ENCODE peak calls at places on chromosome 21, in six cellular contexts. A is K562, F is HepG2, X is A549, E is GM12878, O is GM23338. K is an unnamed sample.

GRCh38 chr21:46057111-46057709 is 40.7 kb upstream of the COL6A2 start:
- DNase-seq in F (no peak), A (no peak), X (no peak), E (no peak), O (no peak), K (no peak)

GRCh38 chr21:44529503-44530125 is 10.4 kb downstream of the KRTAP10-1 start:
- DNase-seq in A (no peak), O (no peak), F (no peak), E (no peak), X (no peak), K (no peak)

GRCh38 chr21:44286716-44287632 is 1.3 kb downstream of the AIRE start:
- DNase-seq in F (no peak), X (no peak), E (no peak), A (no peak), O (no peak), K (no peak)

GRCh38 chr21:44255519-44255981 is 6.1 kb downstream of the DNMT3L start:
- DNase-seq in X (no peak), F (no peak), E (no peak), O (no peak), A (no peak), K (no peak)

GRCh38 chr21:27083144-27083543 is 116.3 kb upstream of the ADAMTS5 start:
- DNase-seq in F (no peak), A (no peak), E (no peak), X (no peak), O (no peak), K (no peak)

GRCh38 chr21:45891388-45892155 is 90.0 kb upstream of the COL6A1 start:
- DNase-seq in F (no peak), E (no peak), O (no peak), X (no peak), A (no peak), K (no peak)

GRCh38 chr21:45355573-45355972 is 49.4 kb upstream of the COL18A1 start:
- DNase-seq in A (no peak), X (no peak), F (no peak), E (no peak), O (no peak), K (no peak)

GRCh38 chr21:14491269-14491681 is 54.8 kb downstream of the SAMSN1 start:
- DNase-seq in O (no peak), A (peak; percentile 65), X (no peak), F (no peak), E (no peak), K (no peak)

GRCh38 chr21:45592208-45592619 is 50.0 kb upstream of the SLC19A1 start:
- DNase-seq in A (peak; percentile 80), X (no peak), E (peak; percentile 73), O (no peak), F (no peak), K (peak; percentile 21)

GRCh38 chr21:43934716-43935705 is 70.0 kb downstream of the AGPAT3 start:
- DNase-seq in E (no peak), X (no peak), F (no peak), A (no peak), O (no peak), K (no peak)

GRCh38 chr21:43884012-43884860 is 19.2 kb downstream of the AGPAT3 start:
- DNase-seq in A (peak; percentile 98), E (no peak), F (peak; percentile 73), X (no peak), O (peak; percentile 24), K (peak; percentile 57)

GRCh38 chr21:25509862-25510261 is 97.4 kb downstream of the MRPL39 start:
- DNase-seq in E (no peak), X (no peak), A (no peak), F (no peak), O (no peak), K (no peak)

GRCh38 chr21:39385299-39386145 is 36.6 kb upstream of the HMGN1 start:
- DNase-seq in E (no peak), A (no peak), F (peak; percentile 95), X (peak; percentile 89), O (no peak), K (no peak)

GRCh38 chr21:34073749-34074282 is 438 bp downstream of the MRPS6 start:
- DNase-seq in F (no peak), O (peak; percentile 42), X (no peak), A (peak; percentile 69), E (no peak), K (peak; percentile 29)
- TF ChIP-seq REST in F (no peak), O (no peak), X (no peak), A (no peak), E (no peak), K (no peak)

DNA sequence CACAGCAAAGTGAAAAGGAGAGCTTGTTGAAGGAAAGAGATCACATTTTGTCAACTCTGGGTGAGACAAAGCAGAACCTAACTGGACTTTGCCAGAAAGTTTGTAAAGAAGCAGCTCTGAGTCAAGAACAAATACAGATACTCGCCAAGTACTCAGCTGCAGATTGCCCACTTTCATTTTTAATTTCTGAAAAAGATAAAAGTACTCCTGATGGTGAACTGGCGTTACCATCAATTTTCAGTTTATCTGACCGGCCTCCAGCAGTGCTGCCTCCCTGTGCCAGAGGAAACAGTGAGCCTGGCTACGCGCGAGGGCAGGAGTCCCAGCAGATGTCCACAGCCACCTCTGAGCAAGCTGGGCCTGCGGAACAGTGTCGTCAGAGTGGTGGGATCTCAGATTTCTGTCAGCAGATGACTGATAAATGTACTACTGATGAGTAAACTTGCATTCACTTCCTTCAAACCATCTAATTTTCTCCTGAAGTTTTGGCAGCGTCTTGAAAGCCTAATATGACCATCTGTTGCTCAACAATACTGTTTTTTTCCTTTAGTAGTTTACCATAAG is 43.8 kb downstream of the BACH1 start:
- DNase-seq in X (peak; percentile 2), A (no peak), O (no peak), F (no peak), E (peak; percentile 32), K (no peak)
- TF ChIP-seq REST in X (no peak), A (no peak), O (no peak), F (no peak), E (no peak), K (no peak)

DNA sequence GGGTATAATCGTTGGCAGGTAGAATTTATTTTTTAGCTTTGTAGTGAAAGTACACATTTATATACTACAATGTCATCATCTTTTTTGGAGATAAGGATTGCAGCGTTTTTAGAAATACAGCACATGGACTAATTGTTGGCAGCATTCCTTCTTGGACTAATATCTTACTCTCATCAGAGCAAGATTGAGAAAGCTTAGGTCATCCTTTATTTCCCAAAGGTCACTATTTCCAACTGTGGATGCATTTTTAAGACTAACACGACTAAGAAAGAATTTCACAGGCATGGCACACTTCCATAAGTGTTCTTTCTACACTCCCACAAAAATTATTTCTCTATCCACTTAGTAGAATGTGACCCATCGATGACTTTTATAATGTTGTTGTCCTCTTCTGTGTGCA is 732.3 kb downstream of the NCAM2 start:
- DNase-seq in A (no peak), F (no peak), O (no peak), X (no peak), E (no peak), K (no peak)
- TF ChIP-seq REST in A (no peak), F (no peak), O (no peak), X (no peak), E (no peak), K (no peak)

DNA sequence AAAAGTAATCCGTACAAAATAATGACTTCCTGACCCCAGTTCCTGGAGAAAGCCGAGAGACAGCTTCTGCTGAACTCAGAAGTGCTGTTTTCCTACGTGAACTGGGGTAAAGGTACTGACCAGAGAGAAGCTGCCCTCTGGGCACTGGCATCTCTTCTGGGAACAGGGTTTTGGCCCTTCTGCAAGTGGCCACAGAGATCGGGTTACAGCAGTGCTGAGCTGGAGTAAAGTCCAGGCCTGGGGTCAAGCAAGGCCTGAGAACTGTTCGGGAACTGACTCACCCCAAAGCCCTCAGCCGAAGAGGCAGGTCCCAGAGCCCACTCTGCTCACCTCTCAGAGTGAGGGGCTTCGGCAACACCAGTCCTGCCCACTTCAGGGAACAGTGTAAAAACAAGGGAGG is 177.2 kb upstream of the RUNX1 start:
- DNase-seq in F (peak; percentile 24), O (no peak), A (no peak), E (no peak), X (no peak), K (no peak)
- TF ChIP-seq REST in F (no peak), O (no peak), A (no peak), E (no peak), X (no peak), K (no peak)

DNA sequence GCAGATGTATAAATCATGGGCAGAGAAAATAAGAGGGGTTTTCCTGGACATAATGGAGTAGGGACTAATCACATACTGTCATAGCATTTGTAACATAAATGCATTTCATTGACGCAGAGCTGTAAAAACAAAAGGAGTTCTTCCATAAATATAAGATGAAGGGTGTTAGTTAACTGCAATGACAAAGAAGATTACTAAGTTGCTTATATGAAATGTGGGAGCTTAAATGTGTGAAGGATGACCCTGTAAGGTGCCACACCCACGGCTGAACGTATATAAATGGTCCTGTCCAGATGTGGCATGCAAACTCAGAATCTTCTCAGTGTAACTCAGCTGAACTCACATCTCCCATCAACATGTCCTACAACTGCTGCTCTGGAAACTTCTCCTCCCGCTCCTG is at the start of gene KRTAP13-1:
- DNase-seq in A (no peak), X (no peak), F (no peak), O (no peak), E (no peak), K (no peak)
- TF ChIP-seq REST in A (no peak), X (no peak), F (no peak), O (no peak), E (no peak), K (no peak)

DNA sequence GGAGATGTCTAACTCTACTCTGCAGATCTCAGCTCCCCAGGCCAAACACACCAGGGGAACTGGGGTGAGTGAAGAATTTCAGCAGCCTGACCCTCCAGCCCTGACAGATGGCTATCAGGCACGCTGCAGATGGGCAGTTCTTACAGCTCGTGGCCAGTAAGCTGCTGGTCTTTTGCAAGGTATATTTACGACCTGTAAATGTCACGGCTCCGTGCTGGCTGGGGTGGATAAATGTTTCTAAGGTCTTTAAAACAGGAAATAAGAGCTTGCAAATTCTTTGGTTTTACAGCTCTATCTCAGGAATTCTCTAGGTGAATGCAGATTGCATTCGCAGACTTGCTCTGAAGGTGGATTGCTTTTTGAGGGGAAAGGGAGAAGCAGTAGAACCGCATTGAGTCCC is 10.1 kb downstream of the DOP1B start:
- DNase-seq in F (no peak), A (peak; percentile 45), X (no peak), O (no peak), E (no peak), K (no peak)
- TF ChIP-seq REST in F (no peak), A (no peak), X (no peak), O (no peak), E (no peak), K (no peak)

GRCh38 chr21:34805157-34805556 is 136.4 kb downstream of the CLIC6 start:
- DNase-seq in X (no peak), A (no peak), O (no peak), F (no peak), E (no peak), K (no peak)

GRCh38 chr21:34800797-34801518 is 132.2 kb downstream of the CLIC6 start:
- DNase-seq in E (no peak), F (no peak), O (no peak), X (peak; percentile 13), A (no peak), K (no peak)

GRCh38 chr21:34801519-34802132 is 132.8 kb downstream of the CLIC6 start:
- DNase-seq in O (peak; percentile 76), A (peak; percentile 21), F (no peak), E (no peak), X (peak; percentile 22), K (no peak)

GRCh38 chr21:34803792-34804440 is 135.1 kb downstream of the CLIC6 start:
- DNase-seq in F (no peak), X (no peak), E (no peak), O (no peak), A (no peak), K (no peak)

GRCh38 chr21:34802180-34802899 is 133.5 kb downstream of the CLIC6 start:
- DNase-seq in A (no peak), F (no peak), X (no peak), E (no peak), O (no peak), K (no peak)
- TF ChIP-seq REST in A (no peak), F (no peak), X (no peak), E (no peak), O (no peak), K (no peak)